ENCODE peak calls at places on chromosomes 13 and 19, in four cellular contexts. Y is effector memory CD4-positive, alpha-beta T cell; L is activated T-cell treated with anti-CD3 and anti-CD28 coated beads for 4 hours; A is psoas muscle. N is an unnamed sample.

GRCh38 chr13:71525004-71525403 is 342.0 kb downstream of the DACH1 start:
- DNase-seq in A (no peak), Y (no peak), L (no peak), N (no peak)

GRCh38 chr13:85816413-85816812 is 17.2 kb upstream of the SLITRK6 start:
- DNase-seq in A (no peak), L (no peak), Y (no peak), N (no peak)

GRCh38 chr13:45799451-45799850 is 52.1 kb downstream of the SIAH3 start:
- DNase-seq in Y (no peak), A (no peak), L (no peak), N (peak)

GRCh38 chr19:28542394-28543243 is 670.3 kb downstream of the UQCRFS1 start:
- DNase-seq in L (no peak), A (no peak), Y (no peak), N (no peak)

GRCh38 chr19:37963190-37963947 is 56.4 kb downstream of the SIPA1L3 start:
- DNase-seq in Y (no peak), A (no peak), L (no peak), N (no peak)

GRCh38 chr13:103883152-103883551 is 816.9 kb upstream of the SLC10A2 start:
- DNase-seq in Y (no peak), L (no peak), A (peak), N (peak)

GRCh38 chr13:109243311-109243951 is 543.0 kb downstream of the IRS2 start:
- DNase-seq in Y (no peak), A (no peak), L (no peak), N (no peak)

GRCh38 chr19:18300930-18301717 is 19.7 kb upstream of the JUND start:
- DNase-seq in Y (no peak), A (peak), L (no peak), N (peak)

GRCh38 chr19:39386557-39386956 is 4.3 kb downstream of the PAF1 start:
- DNase-seq in A (no peak), L (no peak), Y (no peak), N (no peak)

GRCh38 chr13:80881495-80882482 is 540.9 kb upstream of the SPRY2 start:
- DNase-seq in A (no peak), Y (no peak), L (no peak), N (no peak)

GRCh38 chr13:112954488-112955270 is 14.3 kb upstream of the MCF2L start:
- DNase-seq in A (no peak), Y (no peak), L (no peak), N (no peak)

GRCh38 chr13:27573265-27573664 is 47.1 kb downstream of the LNX2 start:
- DNase-seq in L (no peak), A (no peak), Y (no peak), N (no peak)

GRCh38 chr19:39805120-39805519 is 26.5 kb downstream of the LEUTX start:
- DNase-seq in L (no peak), A (no peak), Y (no peak), N (no peak)

GRCh38 chr13:25253702-25254101 is 33.6 kb downstream of the MTMR6 start:
- DNase-seq in Y (no peak), L (no peak), A (no peak), N (no peak)

GRCh38 chr19:1672038-1672768 is 19.8 kb upstream of the TCF3 start:
- DNase-seq in A (no peak), L (peak), Y (peak), N (no peak)

GRCh38 chr13:20360041-20360491 is 127.9 kb upstream of the GJB6 start:
- DNase-seq in L (no peak), A (no peak), Y (no peak), N (no peak)

GRCh38 chr19:38695319-38695683 is 47.9 kb downstream of the ACTN4 start:
- DNase-seq in A (no peak), Y (no peak), L (no peak), N (no peak)

N was measured in right atrium auricular region.